ENCODE peak calls at places on chromosome 5, in five cellular contexts. M is lower lobe of right lung, R is tibial artery, F is breast epithelium, Z is A549. T is an unnamed sample.

GRCh38 chr5:135493406-135494180 is 41.4 kb upstream of the TIFAB start:
- DNase-seq in M (no peak), R (peak; percentile 58), F (no peak), Z (peak; percentile 27), T (no peak)

GRCh38 chr5:134090482-134090881 is 24.0 kb upstream of the TCF7 start:
- DNase-seq in M (no peak), R (no peak), F (no peak), Z (no peak), T (no peak)

GRCh38 chr5:124659798-124660197 is 86.6 kb downstream of the ZNF608 start:
- DNase-seq in M (no peak), R (no peak), F (no peak), Z (no peak), T (no peak)

GRCh38 chr5:158224200-158224599 is 365.3 kb upstream of the CLINT1 start:
- DNase-seq in M (no peak), R (no peak), F (no peak), Z (no peak), T (no peak)

GRCh38 chr5:74109344-74109743 is 483.3 kb downstream of the ARHGEF28 start:
- DNase-seq in M (no peak), R (no peak), F (no peak), Z (no peak), T (no peak)

GRCh38 chr5:54844905-54845566 is 140.4 kb downstream of the ESM1 start:
- DNase-seq in M (no peak), R (no peak), F (no peak), Z (no peak), T (no peak)

GRCh38 chr5:172766287-172767104 is 4.5 kb downstream of the DUSP1 start:
- DNase-seq in M (peak; percentile 70), R (peak; percentile 98), F (peak; percentile 82), Z (no peak), T (peak; percentile 78)

GRCh38 chr5:102796481-102796880 is 41.4 kb downstream of the PAM start:
- DNase-seq in M (no peak), R (no peak), F (no peak), Z (no peak), T (no peak)

GRCh38 chr5:154648706-154649105 is 106.5 kb upstream of the LARP1 start:
- DNase-seq in M (peak; percentile 56), R (no peak), F (no peak), Z (no peak), T (no peak)

GRCh38 chr5:103573411-103573810 is 10.8 kb upstream of the NUDT12 start:
- DNase-seq in M (no peak), R (no peak), F (no peak), Z (no peak), T (no peak)

GRCh38 chr5:322942-323879 is 1.7 kb downstream of the AHRR start:
- DNase-seq in M (no peak), R (no peak), F (no peak), Z (no peak), T (no peak)

GRCh38 chr5:13567819-13568218 is 376.7 kb downstream of the DNAH5 start:
- DNase-seq in M (no peak), R (no peak), F (no peak), Z (no peak), T (no peak)

GRCh38 chr5:10610058-10610457 is 46.2 kb downstream of the ANKRD33B start:
- DNase-seq in M (no peak), R (peak; percentile 23), F (no peak), Z (no peak), T (no peak)

GRCh38 chr5:10604975-10605374 is 41.1 kb downstream of the ANKRD33B start:
- DNase-seq in M (no peak), R (peak; percentile 33), F (no peak), Z (no peak), T (no peak)

GRCh38 chr5:10607666-10608442 is 44.0 kb downstream of the ANKRD33B start:
- DNase-seq in M (peak; percentile 53), R (peak; percentile 79), F (no peak), Z (no peak), T (no peak)

GRCh38 chr5:10611290-10611689 is 47.4 kb downstream of the ANKRD33B start:
- DNase-seq in M (no peak), R (peak; percentile 20), F (no peak), Z (no peak), T (no peak)

DNA sequence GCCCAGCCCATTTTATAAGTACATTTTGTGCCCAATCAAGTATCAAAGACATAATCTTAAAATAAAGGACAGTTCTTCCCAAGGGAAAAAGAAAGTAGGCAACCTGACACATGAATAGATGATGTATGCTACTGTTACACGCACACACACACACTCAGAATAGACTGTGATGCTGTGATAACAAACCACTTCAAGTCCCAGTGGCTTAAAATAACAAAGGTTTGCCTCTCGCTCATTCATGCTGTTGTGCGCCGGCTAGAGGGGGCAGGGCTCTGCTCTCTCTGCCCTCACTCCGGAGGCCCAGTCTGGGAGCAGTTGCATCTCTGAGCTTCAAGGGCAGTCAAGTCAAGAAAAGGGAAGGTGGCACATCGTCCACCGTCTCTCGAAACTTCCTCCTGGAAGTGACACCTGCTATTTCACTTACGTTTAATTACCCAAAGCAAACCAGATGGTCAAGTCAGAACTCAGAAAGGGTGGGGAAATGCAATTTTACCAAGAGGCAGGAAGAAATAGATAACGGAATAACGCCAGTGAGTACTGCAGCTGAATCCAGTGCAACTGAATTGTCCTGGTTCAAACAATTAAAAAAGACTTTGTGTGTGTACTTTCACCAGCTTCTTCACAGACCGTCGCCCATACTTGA is 43.3 kb downstream of the ANKRD33B start:
- DNase-seq in M (no peak), R (peak; percentile 68), F (no peak), Z (no peak), T (no peak)
- H3K4me3 ChIP-seq in M (no peak overlapping the region), R (no peak overlapping the region), F (no peak overlapping the region), Z (no peak overlapping the region), T (no peak overlapping the region)

GRCh38 chr5:161007879-161008278 is 155.9 kb upstream of the ATP10B start:
- DNase-seq in M (no peak), R (no peak), F (no peak), Z (no peak), T (no peak)
- H3K4me3 ChIP-seq in M (no peak overlapping the region), R (no peak overlapping the region), F (no peak overlapping the region), Z (no peak overlapping the region), T (no peak overlapping the region)

GRCh38 chr5:39191216-39191615 is 28.1 kb downstream of the FYB1 start:
- DNase-seq in M (no peak), R (no peak), F (no peak), Z (no peak), T (no peak)
- H3K4me3 ChIP-seq in M (no peak overlapping the region), R (no peak overlapping the region), F (no peak overlapping the region), Z (no peak overlapping the region), T (peak overlapping the region; percentile 18)

GRCh38 chr5:142319560-142320426 is 5.0 kb downstream of the SPRY4 start:
- DNase-seq in M (no peak), R (no peak), F (no peak), Z (no peak), T (no peak)
- H3K4me3 ChIP-seq in M (peak overlapping the region; percentile 76), R (peak overlapping the region; percentile 69), F (peak overlapping the region; percentile 53), Z (no peak overlapping the region), T (no peak overlapping the region)

DNA sequence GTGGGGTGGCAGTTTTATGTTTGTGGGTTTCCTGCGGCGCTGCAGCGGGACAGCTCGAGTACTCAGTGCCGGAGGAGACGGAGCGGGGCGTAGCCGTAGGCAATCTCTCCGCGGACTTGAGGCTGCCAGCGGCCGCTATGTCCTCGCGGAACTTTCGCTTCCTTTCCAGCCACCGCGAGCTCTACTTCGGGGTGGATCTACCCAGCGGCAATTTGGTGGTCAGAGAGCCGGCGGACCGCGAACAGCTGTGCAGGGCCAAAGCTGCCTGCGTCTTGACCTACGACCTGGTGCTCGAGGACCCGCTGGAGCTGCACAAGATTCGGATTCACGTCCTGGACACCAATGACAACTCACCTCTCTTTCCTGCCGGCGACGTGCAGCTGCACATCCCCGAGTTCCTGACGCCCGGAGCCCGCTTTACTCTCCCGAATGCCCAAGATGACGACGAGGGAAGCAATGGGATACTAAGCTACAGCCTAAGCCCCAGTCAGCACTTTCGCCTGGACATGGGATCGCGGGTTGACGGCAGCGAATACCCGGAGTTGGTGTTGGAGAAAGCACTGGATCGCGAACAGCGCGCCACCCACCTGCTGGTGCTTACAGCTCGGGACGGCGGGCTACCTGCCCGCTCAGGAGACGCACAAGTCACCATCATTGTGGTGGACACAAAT is 939 bp downstream of the PCDHAC1 start:
- DNase-seq in M (peak; percentile 54), R (no peak), F (no peak), Z (no peak), T (peak; percentile 41)
- H3K4me3 ChIP-seq in M (peak overlapping the region; percentile 58), R (peak overlapping the region; percentile 49), F (peak overlapping the region; percentile 67), Z (peak overlapping the region; percentile 53), T (peak overlapping the region; percentile 73)

GRCh38 chr5:168482361-168482760 is 3.9 kb upstream of the RARS1 start:
- DNase-seq in M (no peak), R (no peak), F (no peak), Z (no peak), T (no peak)

GRCh38 chr5:168489059-168489458 is 2.8 kb downstream of the RARS1 start:
- DNase-seq in M (no peak), R (no peak), F (no peak), Z (no peak), T (no peak)

GRCh38 chr5:168481330-168481788 is 4.9 kb upstream of the RARS1 start:
- DNase-seq in M (no peak), R (no peak), F (no peak), Z (no peak), T (no peak)

GRCh38 chr5:168480601-168481000 is 5.7 kb upstream of the RARS1 start:
- DNase-seq in M (no peak), R (no peak), F (no peak), Z (no peak), T (no peak)

GRCh38 chr5:168486136-168486879 is at the start of gene RARS1:
- DNase-seq in M (peak; percentile 94), R (peak; percentile 95), F (peak; percentile 91), Z (peak; percentile 94), T (peak; percentile 91)
- H3K4me3 ChIP-seq in M (peak within 1 kb of the TSS; percentile 100), R (peak within 1 kb of the TSS; percentile 86), F (peak within 1 kb of the TSS; percentile 93), Z (peak within 1 kb of the TSS; percentile 98), T (peak within 1 kb of the TSS; percentile 79)

GRCh38 chr5:139391570-139392323 is 2.0 kb upstream of the MZB1 start:
- DNase-seq in M (no peak), R (no peak), F (no peak), Z (peak; percentile 75), T (no peak)
- H3K4me3 ChIP-seq in M (peak overlapping the region; percentile 65), R (no peak overlapping the region), F (peak overlapping the region; percentile 68), Z (peak overlapping the region; percentile 85), T (no peak overlapping the region)

GRCh38 chr5:178207183-178207916 is 3.0 kb downstream of the HNRNPAB start:
- DNase-seq in M (no peak), R (no peak), F (peak; percentile 59), Z (no peak), T (no peak)

GRCh38 chr5:178209334-178210072 is 5.2 kb downstream of the HNRNPAB start:
- DNase-seq in M (no peak), R (no peak), F (peak; percentile 38), Z (no peak), T (no peak)

GRCh38 chr5:178206166-178207101 is 2.1 kb downstream of the HNRNPAB start:
- DNase-seq in M (no peak), R (no peak), F (peak; percentile 19), Z (no peak), T (no peak)

GRCh38 chr5:178208540-178209227 is 4.4 kb downstream of the HNRNPAB start:
- DNase-seq in M (no peak), R (no peak), F (peak; percentile 12), Z (peak; percentile 64), T (no peak)

GRCh38 chr5:178207917-178208280 is 3.6 kb downstream of the HNRNPAB start:
- DNase-seq in M (no peak), R (no peak), F (peak; percentile 9), Z (no peak), T (no peak)
- H3K4me3 ChIP-seq in M (no peak overlapping the region), R (no peak overlapping the region), F (no peak overlapping the region), Z (no peak overlapping the region), T (no peak overlapping the region)

GRCh38 chr5:107389769-107390168 is 281.0 kb downstream of the EFNA5 start:
- DNase-seq in M (no peak), R (no peak), F (no peak), Z (no peak), T (no peak)
- H3K4me3 ChIP-seq in M (no peak overlapping the region), R (no peak overlapping the region), F (no peak overlapping the region), Z (no peak overlapping the region), T (no peak overlapping the region)